ENCODE peak calls at places on chromosomes 6 and 20, in five cellular contexts. F is mesendoderm, D is aorta, M is neural progenitor cell, O is HCT116. A is an unnamed sample. For H3K4me1, the result is how much of the 10 kb centered on the place peaks cover.

GRCh38 chr20:53774487-53775203 is 181.0 kb upstream of the ZNF217 start:
- DNase-seq in F (no peak), D (no peak), M (no peak), O (peak), A (no peak)

GRCh38 chr20:42688576-42688975 is 501.1 kb downstream of the PTPRT start:
- DNase-seq in F (peak), D (no peak), M (peak), O (no peak), A (no peak)

GRCh38 chr6:89597988-89598387 is 40.6 kb downstream of the LYRM2 start:
- DNase-seq in F (peak), D (no peak), M (no peak), O (no peak), A (no peak)

GRCh38 chr6:42093582-42094329 is 43.4 kb downstream of the TAF8 start:
- DNase-seq in F (peak), D (no peak), M (no peak), O (no peak), A (no peak)

GRCh38 chr6:107061125-107062020 is 33.4 kb downstream of the MTRES1 start:
- DNase-seq in F (peak), D (no peak), M (peak), O (no peak), A (no peak)

GRCh38 chr6:35327349-35328027 is 14.9 kb upstream of the PPARD start:
- DNase-seq in F (peak), D (peak), M (peak), O (peak), A (peak)

GRCh38 chr6:166626177-166627038 is 643 bp downstream of the RPS6KA2 start:
- DNase-seq in F (peak), D (peak), M (peak), O (no peak), A (peak)

GRCh38 chr6:126427713-126428112 is 87.8 kb downstream of the CENPW start:
- DNase-seq in F (no peak), D (no peak), M (no peak), O (no peak), A (no peak)

GRCh38 chr20:17530716-17531536 is at the start of gene BFSP1:
- DNase-seq in F (peak), D (peak), M (peak), O (no peak), A (no peak)

GRCh38 chr6:131061771-131062160 is 1.3 kb downstream of the EPB41L2 start:
- DNase-seq in F (no peak), D (no peak), M (no peak), O (no peak), A (peak)

GRCh38 chr6:75608955-75609533 is 7.4 kb downstream of the SENP6 start:
- DNase-seq in F (no peak), D (no peak), M (no peak), O (no peak), A (no peak)

GRCh38 chr6:3383525-3383924 is 73.3 kb downstream of the SLC22A23 start:
- DNase-seq in F (no peak), D (no peak), M (no peak), O (peak), A (no peak)

GRCh38 chr6:131443514-131443913 is 129.5 kb upstream of the ARG1 start:
- DNase-seq in F (no peak), D (no peak), M (no peak), O (no peak), A (peak)

GRCh38 chr6:130371921-130372320 is 6.1 kb downstream of the TMEM200A start:
- DNase-seq in F (no peak), D (no peak), M (no peak), O (no peak), A (no peak)

GRCh38 chr20:10504893-10505292 is 69.8 kb downstream of the SLX4IP start:
- DNase-seq in F (no peak), D (no peak), M (no peak), O (no peak), A (no peak)

GRCh38 chr6:111417946-111418345 is 65.1 kb downstream of the REV3L start:
- DNase-seq in F (no peak), D (no peak), M (no peak), O (no peak), A (no peak)

GRCh38 chr20:46328180-46328882 is 20.0 kb upstream of the CDH22 start:
- DNase-seq in F (no peak), D (no peak), M (no peak), O (no peak), A (no peak)

GRCh38 chr6:127186889-127187288 is 68.4 kb downstream of the RSPO3 start:
- DNase-seq in F (peak), D (peak), M (peak), O (peak), A (no peak)

GRCh38 chr20:32963176-32963575 is 41.1 kb downstream of the SUN5 start:
- DNase-seq in F (no peak), D (no peak), M (no peak), O (no peak), A (no peak)

GRCh38 chr6:129748901-129749748 is 39.1 kb upstream of the ARHGAP18 start:
- DNase-seq in F (no peak), D (no peak), M (no peak), O (peak), A (no peak)

GRCh38 chr6:156658186-156658585 is 119.0 kb upstream of the ARID1B start:
- DNase-seq in F (no peak), D (no peak), M (no peak), O (no peak), A (no peak)

GRCh38 chr6:19662911-19663310 is 174.3 kb upstream of the ID4 start:
- DNase-seq in F (peak), D (no peak), M (no peak), O (no peak), A (no peak)

GRCh38 chr6:9398794-9399373 is 963.5 kb upstream of the SLC35B3 start:
- DNase-seq in F (no peak), D (no peak), M (no peak), O (no peak), A (no peak)

GRCh38 chr6:87661016-87661415 is 41.0 kb downstream of the AKIRIN2 start:
- DNase-seq in F (no peak), D (no peak), M (no peak), O (no peak), A (no peak)

GRCh38 chr20:14830466-14830865 is 493.1 kb upstream of the FLRT3 start:
- DNase-seq in F (no peak), D (no peak), M (no peak), O (no peak), A (no peak)

GRCh38 chr6:122832515-122833228 is 43.6 kb downstream of the SMPDL3A start:
- DNase-seq in F (no peak), D (no peak), M (no peak), O (no peak), A (no peak)

GRCh38 chr20:53903652-53903987 is 166.8 kb downstream of the BCAS1 start:
- DNase-seq in F (no peak), D (no peak), M (no peak), O (no peak), A (no peak)

GRCh38 chr6:127539292-127539691 is 20.2 kb upstream of the MTCL3 start:
- DNase-seq in F (no peak), D (no peak), M (no peak), O (no peak), A (peak)

GRCh38 chr6:83514877-83515466 is 2.6 kb downstream of the PRSS35 start:
- DNase-seq in F (peak), D (no peak), M (peak), O (peak), A (peak)

GRCh38 chr6:34462561-34462971 is 3.3 kb upstream of the PACSIN1 start:
- DNase-seq in F (peak), D (no peak), M (peak), O (peak), A (no peak)

GRCh38 chr6:47097092-47097945 is 55.2 kb upstream of the ADGRF1 start:
- DNase-seq in F (peak), D (peak), M (peak), O (peak), A (peak)

GRCh38 chr6:1611322-1611571 is 1.5 kb downstream of the FOXC1 start:
- DNase-seq in F (no peak), D (no peak), M (peak), O (no peak), A (no peak)
- H3K4me1 ChIP-seq in F (under half), D (under half), M (under half), O (under half), A (half or more)

DNA sequence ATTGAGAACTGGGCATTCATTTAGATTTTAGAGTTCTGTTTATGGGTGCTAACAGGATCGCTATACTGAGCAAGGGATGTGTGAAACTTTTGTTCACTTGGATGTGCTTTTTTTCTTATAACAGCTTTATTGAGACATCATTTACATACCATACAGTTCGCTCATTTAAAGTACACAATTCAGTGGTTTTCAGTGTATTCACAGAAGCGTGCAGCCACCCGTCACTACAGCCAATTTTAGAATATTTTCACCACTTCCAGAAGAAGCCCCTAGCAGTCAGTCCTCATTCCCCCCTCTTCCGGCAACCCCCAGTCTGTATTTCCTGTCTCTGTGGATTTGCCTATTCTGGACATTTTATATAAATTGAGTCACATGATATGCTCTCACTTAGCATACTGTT is 48.7 kb downstream of the GFRA4 start:
- DNase-seq in F (no peak), D (no peak), M (no peak), O (no peak), A (no peak)
- H3K4me3 ChIP-seq in F (no peak), D (no peak), M (no peak), O (no peak), A (no peak)

GRCh38 chr20:43940518-43941225 is 26.0 kb downstream of the TOX2 start:
- DNase-seq in F (no peak), D (no peak), M (no peak), O (no peak), A (peak)
- H3K4me1 ChIP-seq in F (under half), D (under half), M (under half), O (half or more), A (half or more)

GRCh38 chr6:33204165-33204414 is 365 bp upstream of the HSD17B8 start:
- DNase-seq in F (no peak), D (no peak), M (no peak), O (no peak), A (no peak)

GRCh38 chr6:33204415-33205171 is at the start of gene HSD17B8:
- DNase-seq in F (peak), D (peak), M (peak), O (peak), A (peak)

GRCh38 chr6:33202799-33203198 is 1.7 kb upstream of the HSD17B8 start:
- DNase-seq in F (no peak), D (no peak), M (no peak), O (no peak), A (no peak)

GRCh38 chr6:33201935-33202334 is 1.3 kb downstream of the SLC39A7 start:
- DNase-seq in F (no peak), D (no peak), M (no peak), O (no peak), A (no peak)

GRCh38 chr6:33203443-33204164 is 851 bp upstream of the HSD17B8 start:
- DNase-seq in F (no peak), D (no peak), M (no peak), O (no peak), A (no peak)
- H3K4me3 ChIP-seq in F (no peak), D (no peak), M (peak), O (no peak), A (no peak)